ENCODE peak calls at places on chromosome 14, in nine cellular contexts. Y, Q, I, S, P, A, T, C and U are unnamed samples.

GRCh38 chr14:105880616-105881015 is 354.2 kb downstream of the TMEM121 start:
- DNase-seq in Y (no peak), Q (no peak), I (no peak), S (no peak), P (no peak), A (no peak), T (no peak), C (no peak), U (no peak)

GRCh38 chr14:20400965-20401593 is 12.2 kb downstream of the TEP1 start:
- DNase-seq in Y (no peak), Q (peak), I (no peak), S (no peak), P (no peak), A (peak), T (no peak), C (no peak), U (no peak)

GRCh38 chr14:95300002-95300696 is 19.6 kb downstream of the CLMN start:
- DNase-seq in Y (peak), Q (peak), I (no peak), S (no peak), P (no peak), A (no peak), T (no peak), C (peak), U (no peak)

GRCh38 chr14:31880935-31881334 is 196.2 kb upstream of the ARHGAP5 start:
- DNase-seq in Y (no peak), Q (peak), I (no peak), S (peak), P (no peak), A (peak), T (no peak), C (no peak), U (no peak)

GRCh38 chr14:62209287-62209899 is 447.2 kb downstream of the SNAPC1 start:
- DNase-seq in Y (no peak), Q (no peak), I (no peak), S (peak), P (no peak), A (no peak), T (no peak), C (no peak), U (no peak)

GRCh38 chr14:69093551-69094421 is 59.1 kb downstream of the DCAF5 start:
- DNase-seq in Y (no peak), Q (peak), I (peak), S (no peak), P (no peak), A (no peak), T (no peak), C (no peak), U (no peak)

GRCh38 chr14:99688210-99688581 is 4.1 kb downstream of the CYP46A1 start:
- DNase-seq in Y (peak), Q (no peak), I (no peak), S (no peak), P (no peak), A (no peak), T (no peak), C (no peak), U (no peak)

GRCh38 chr14:92959189-92959531 is 36.2 kb downstream of the CHGA start:
- DNase-seq in Y (no peak), Q (no peak), I (no peak), S (no peak), P (no peak), A (no peak), T (peak), C (peak), U (no peak)

GRCh38 chr14:81433378-81433777 is 33.3 kb upstream of the STON2 start:
- DNase-seq in Y (no peak), Q (no peak), I (no peak), S (no peak), P (no peak), A (no peak), T (no peak), C (no peak), U (no peak)

GRCh38 chr14:35806006-35806907 is 2.8 kb downstream of the RALGAPA1 start:
- DNase-seq in Y (no peak), Q (peak), I (no peak), S (no peak), P (no peak), A (no peak), T (no peak), C (no peak), U (no peak)

GRCh38 chr14:58659846-58660245 is 22.1 kb downstream of the DACT1 start:
- DNase-seq in Y (no peak), Q (no peak), I (no peak), S (no peak), P (no peak), A (no peak), T (peak), C (no peak), U (no peak)

GRCh38 chr14:96725232-96725631 is 72.0 kb upstream of the VRK1 start:
- DNase-seq in Y (no peak), Q (no peak), I (no peak), S (no peak), P (no peak), A (no peak), T (no peak), C (no peak), U (no peak)

GRCh38 chr14:64159588-64159987 is 134.6 kb downstream of the ESR2 start:
- DNase-seq in Y (no peak), Q (no peak), I (no peak), S (no peak), P (no peak), A (no peak), T (no peak), C (no peak), U (no peak)

GRCh38 chr14:56995010-56995409 is 184.7 kb upstream of the OTX2 start:
- DNase-seq in Y (no peak), Q (peak), I (no peak), S (no peak), P (no peak), A (peak), T (no peak), C (no peak), U (no peak)

GRCh38 chr14:92392726-92393125 is 69.8 kb downstream of the SLC24A4 start:
- DNase-seq in Y (no peak), Q (no peak), I (no peak), S (no peak), P (no peak), A (no peak), T (no peak), C (no peak), U (no peak)

GRCh38 chr14:35414365-35414764 is 9.8 kb upstream of the NFKBIA start:
- DNase-seq in Y (no peak), Q (no peak), I (no peak), S (no peak), P (no peak), A (no peak), T (no peak), C (no peak), U (no peak)

GRCh38 chr14:54606178-54606577 is 39.2 kb downstream of the SAMD4A start:
- DNase-seq in Y (no peak), Q (no peak), I (no peak), S (no peak), P (no peak), A (no peak), T (peak), C (no peak), U (no peak)

GRCh38 chr14:33414041-33414440 is 475.4 kb downstream of the NPAS3 start:
- DNase-seq in Y (no peak), Q (no peak), I (no peak), S (no peak), P (no peak), A (no peak), T (no peak), C (no peak), U (no peak)

GRCh38 chr14:54688229-54688628 is 121.3 kb downstream of the SAMD4A start:
- DNase-seq in Y (no peak), Q (no peak), I (no peak), S (no peak), P (no peak), A (no peak), T (no peak), C (no peak), U (no peak)

GRCh38 chr14:92702441-92702918 is 45.9 kb downstream of the LGMN start:
- DNase-seq in Y (no peak), Q (no peak), I (no peak), S (no peak), P (no peak), A (no peak), T (no peak), C (no peak), U (no peak)

GRCh38 chr14:23942587-23942986 is 11.0 kb upstream of the DHRS4 start:
- DNase-seq in Y (no peak), Q (no peak), I (no peak), S (no peak), P (no peak), A (no peak), T (no peak), C (no peak), U (no peak)

GRCh38 chr14:59425322-59425945 is 39.7 kb downstream of the GPR135 start:
- DNase-seq in Y (no peak), Q (no peak), I (no peak), S (peak), P (no peak), A (no peak), T (peak), C (no peak), U (no peak)

GRCh38 chr14:57871487-57872080 is 5.7 kb upstream of the SLC35F4 start:
- DNase-seq in Y (no peak), Q (peak), I (peak), S (peak), P (peak), A (peak), T (no peak), C (peak), U (no peak)

GRCh38 chr14:34501997-34502396 is 37.5 kb downstream of the EAPP start:
- DNase-seq in Y (no peak), Q (no peak), I (no peak), S (no peak), P (no peak), A (no peak), T (no peak), C (no peak), U (no peak)